ENCODE peak calls at places on chromosome 19, in nine cellular contexts. C is fibroblast of pulmonary artery, K is mesenchymal stem cell, B is lower lobe of right lung, Z is fibroblast of lung, M is SK-MEL-5, X is NCI-H446 treated with DMSO at 0.1 percent for 48 hours, I is COR-L47, T is left ventricle myocardium inferior. W is an unnamed sample.

GRCh38 chr19:51572415-51572814 is 1.3 kb downstream of the ZNF175 start:
- DNase-seq in Z (no peak), T (no peak), C (no peak), I (no peak), K (peak), M (no peak), X (no peak), B (no peak), W (no peak)

GRCh38 chr19:33590224-33590623 is 31.5 kb upstream of the CHST8 start:
- DNase-seq in I (no peak), C (no peak), T (no peak), M (no peak), K (no peak), B (no peak), Z (no peak), X (no peak), W (no peak)

GRCh38 chr19:55086730-55087541 is 11.3 kb downstream of the EPS8L1 start:
- DNase-seq in M (peak), C (peak), X (no peak), Z (peak), B (peak), T (peak), I (peak), K (peak), W (peak)

GRCh38 chr19:11244846-11245589 is 5.6 kb downstream of the ANGPTL8 start:
- DNase-seq in I (no peak), X (no peak), C (no peak), T (no peak), K (no peak), B (no peak), Z (no peak), M (no peak), W (no peak)

GRCh38 chr19:3862826-3863500 is 5.9 kb downstream of the ZFR2 start:
- DNase-seq in X (no peak), I (no peak), B (no peak), T (no peak), M (no peak), K (no peak), C (no peak), Z (no peak), W (peak)

GRCh38 chr19:42057856-42058255 is 12.2 kb downstream of the GRIK5 start:
- DNase-seq in M (no peak), C (no peak), T (no peak), K (no peak), B (no peak), X (no peak), Z (no peak), I (no peak), W (no peak)

GRCh38 chr19:28710278-28710677 is 502.7 kb downstream of the UQCRFS1 start:
- DNase-seq in B (no peak), I (peak), X (peak), Z (peak), C (peak), T (no peak), M (peak), K (peak), W (no peak)

GRCh38 chr19:48499352-48500090 is 12.1 kb downstream of the LMTK3 start:
- DNase-seq in C (no peak), B (no peak), K (no peak), X (no peak), I (no peak), T (no peak), Z (no peak), M (no peak), W (peak)

GRCh38 chr19:41565384-41565730 is 10.6 kb upstream of the CEACAM21 start:
- DNase-seq in I (no peak), B (no peak), K (no peak), T (no peak), Z (no peak), X (no peak), M (no peak), C (no peak), W (no peak)

GRCh38 chr19:8320564-8321066 is 560 bp downstream of the NDUFA7 start:
- DNase-seq in B (no peak), I (no peak), K (peak), M (no peak), C (no peak), Z (no peak), X (no peak), T (no peak), W (peak)

GRCh38 chr19:14619404-14619803 is 36.5 kb downstream of the CLEC17A start:
- DNase-seq in C (no peak), Z (no peak), K (no peak), X (no peak), I (no peak), B (no peak), T (no peak), M (no peak), W (no peak)

GRCh38 chr19:50238043-50238442 is 34.6 kb downstream of the MYH14 start:
- DNase-seq in B (no peak), M (no peak), T (peak), Z (no peak), K (no peak), X (no peak), C (no peak), I (no peak), W (no peak)

GRCh38 chr19:18436651-18437478 is 1.1 kb downstream of the ISYNA1 start:
- DNase-seq in I (peak), M (peak), X (peak), K (peak), B (peak), T (peak), C (peak), Z (peak), W (peak)

W was measured in endodermal cell.